ENCODE peak calls at places on chromosomes 2 and 18, in five cellular contexts. O is HCT116, H is transverse colon, V is K562, J is heart left ventricle. G is an unnamed sample.

GRCh38 chr2:161112885-161113284 is 47.3 kb upstream of the TANK start:
- DNase-seq in O (no peak), H (no peak), V (no peak), J (no peak), G (no peak)

GRCh38 chr2:239040152-239040761 is 192.4 kb downstream of the TWIST2 start:
- DNase-seq in O (no peak), H (no peak), V (no peak), J (peak; percentile 19), G (no peak)

GRCh38 chr2:211729433-211729832 is 809.2 kb downstream of the ERBB4 start:
- DNase-seq in O (no peak), H (no peak), V (no peak), J (no peak), G (no peak)

GRCh38 chr2:215425021-215425782 is 10.7 kb downstream of the FN1 start:
- DNase-seq in O (no peak), H (no peak), V (no peak), J (no peak), G (no peak)

GRCh38 chr18:74283255-74283554 is 8.6 kb downstream of the CYB5A start:
- DNase-seq in O (no peak), H (no peak), V (no peak), J (no peak), G (no peak)

GRCh38 chr2:27573452-27573851 is 9.4 kb upstream of the ZNF512 start:
- DNase-seq in O (no peak), H (no peak), V (no peak), J (no peak), G (no peak)

GRCh38 chr2:239062743-239063142 is 214.9 kb downstream of the TWIST2 start:
- DNase-seq in O (no peak), H (no peak), V (no peak), J (no peak), G (no peak)

GRCh38 chr18:72704202-72704601 is 160.1 kb upstream of the CBLN2 start:
- DNase-seq in O (no peak), H (no peak), V (no peak), J (no peak), G (no peak)

GRCh38 chr2:22970991-22971390 is 414.0 kb upstream of the KLHL29 start:
- DNase-seq in O (no peak), H (no peak), V (no peak), J (no peak), G (no peak)

GRCh38 chr18:29496276-29496675 is 1319.3 kb upstream of the CDH2 start:
- DNase-seq in O (no peak), H (no peak), V (no peak), J (no peak), G (no peak)

GRCh38 chr2:70073493-70073892 is 13.8 kb upstream of the PCBP1 start:
- DNase-seq in O (no peak), H (no peak), V (no peak), J (no peak), G (no peak)

GRCh38 chr2:70069049-70069448 is 18.2 kb upstream of the PCBP1 start:
- DNase-seq in O (no peak), H (peak; percentile 70), V (no peak), J (no peak), G (peak; percentile 48)

GRCh38 chr2:70068119-70068518 is 19.2 kb upstream of the PCBP1 start:
- DNase-seq in O (no peak), H (no peak), V (no peak), J (no peak), G (no peak)

DNA sequence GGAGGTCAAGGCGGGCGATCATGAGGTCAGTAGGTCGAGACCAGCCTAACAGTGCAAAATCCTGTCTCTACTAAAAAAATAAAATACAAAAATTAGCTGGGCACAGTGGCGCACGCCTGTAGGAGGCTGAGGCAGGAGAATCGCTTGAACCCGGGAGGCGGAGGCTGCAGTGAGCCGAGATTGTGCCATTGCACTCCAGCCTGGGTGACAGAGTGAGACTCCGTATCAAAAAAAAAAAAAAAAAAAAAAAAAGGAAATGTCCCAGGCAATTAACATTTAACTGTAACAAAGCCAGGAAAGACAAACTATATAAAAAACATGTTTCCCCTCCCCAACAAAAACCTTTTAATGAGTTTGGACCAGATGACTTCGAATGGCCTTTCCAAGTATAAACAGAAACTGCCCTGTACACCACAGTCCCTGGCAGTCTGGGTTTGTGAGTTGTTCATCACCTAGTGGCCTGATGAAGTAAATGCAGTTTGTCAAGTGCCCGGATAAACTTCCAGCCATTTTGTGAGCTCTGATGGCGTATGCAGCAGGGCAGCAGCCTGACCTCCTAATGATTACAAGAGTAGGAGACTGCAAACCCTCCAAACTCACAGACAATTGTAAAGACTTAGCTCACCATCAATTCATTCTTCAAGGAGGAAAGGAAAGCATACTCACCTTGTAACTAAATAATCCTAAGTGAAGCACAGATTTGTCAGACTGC is 16.6 kb upstream of the PCBP1 start:
- DNase-seq in O (peak; percentile 69), H (peak; percentile 71), V (peak; percentile 84), J (peak; percentile 60), G (peak; percentile 68)
- TF ChIP-seq POLR2A in O (no peak), H (no peak), V (no peak), J (no peak), G (no peak)

DNA sequence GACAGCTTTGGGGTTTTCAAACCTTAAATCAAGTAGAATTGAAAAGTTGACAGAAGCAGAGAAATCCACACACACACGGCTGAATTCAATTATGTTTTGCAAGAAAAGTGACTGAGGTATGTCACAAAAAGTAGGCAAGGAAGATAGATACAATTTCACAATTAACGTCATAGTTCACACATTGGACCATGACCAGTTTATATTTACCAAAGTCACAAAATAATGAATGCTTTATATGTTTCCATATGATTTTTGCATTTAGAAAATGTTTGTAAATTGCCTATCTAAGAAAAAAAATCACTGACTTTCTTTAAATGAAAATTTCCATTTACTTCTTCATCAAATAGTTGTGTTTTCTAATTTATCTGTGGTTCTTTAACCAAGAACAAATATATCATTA is 29.4 kb upstream of the ZNF516 start:
- DNase-seq in O (no peak), H (no peak), V (no peak), J (no peak), G (no peak)
- H3K4me3 ChIP-seq in O (no peak overlapping the region), H (no peak overlapping the region), V (no peak overlapping the region), J (no peak overlapping the region), G (no peak overlapping the region)

GRCh38 chr2:176159678-176160250 is 2.7 kb downstream of the HOXD3 start:
- DNase-seq in O (no peak), H (no peak), V (no peak), J (no peak), G (no peak)
- TF ChIP-seq POLR2A in O (no peak), H (no peak), V (no peak), J (no peak), G (no peak)

GRCh38 chr2:105576050-105576439 is 168.7 kb upstream of the NCK2 start:
- DNase-seq in O (no peak), H (no peak), V (no peak), J (no peak), G (no peak)

GRCh38 chr2:105578166-105578565 is 166.5 kb upstream of the NCK2 start:
- DNase-seq in O (no peak), H (peak; percentile 27), V (no peak), J (no peak), G (no peak)

GRCh38 chr2:105575626-105576025 is 169.1 kb upstream of the NCK2 start:
- DNase-seq in O (no peak), H (no peak), V (no peak), J (no peak), G (no peak)

GRCh38 chr2:105576440-105577241 is 168.1 kb upstream of the NCK2 start:
- DNase-seq in O (peak; percentile 16), H (no peak), V (peak; percentile 38), J (peak; percentile 44), G (no peak)

DNA sequence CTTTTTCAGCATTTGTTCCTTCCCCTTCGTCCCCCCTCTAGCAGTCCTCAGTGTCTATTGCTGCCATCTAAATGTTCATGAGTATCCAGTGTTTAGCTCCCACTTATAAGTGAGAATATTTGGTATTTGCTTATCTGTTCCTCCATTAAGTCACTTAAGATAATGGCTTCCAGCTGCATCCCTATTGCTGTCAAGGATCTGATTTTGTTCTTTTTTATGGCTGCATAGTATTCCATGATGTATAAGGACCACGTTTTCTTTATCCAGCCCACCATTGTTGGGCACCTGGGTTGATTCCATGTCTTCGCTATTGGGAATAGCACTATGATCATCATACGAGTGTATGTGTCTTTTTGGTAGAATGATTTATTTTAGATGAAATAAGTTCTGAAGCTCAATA is 166.9 kb upstream of the NCK2 start:
- DNase-seq in O (no peak), H (no peak), V (no peak), J (no peak), G (no peak)
- H3K4me3 ChIP-seq in O (no peak overlapping the region), H (no peak overlapping the region), V (no peak overlapping the region), J (no peak overlapping the region), G (no peak overlapping the region)

GRCh38 chr18:46067431-46068007 is 4.5 kb downstream of the PSTPIP2 start:
- DNase-seq in O (peak; percentile 43), H (no peak), V (peak; percentile 42), J (no peak), G (no peak)
- TF ChIP-seq POLR2A in O (no peak), H (no peak), V (no peak), J (no peak), G (no peak)

GRCh38 chr2:154697422-154698237 is 865 bp upstream of the KCNJ3 start:
- DNase-seq in O (no peak), H (peak; percentile 14), V (no peak), J (no peak), G (peak; percentile 48)
- H3K4me3 ChIP-seq in O (no peak overlapping the region), H (peak overlapping the region; percentile 45), V (no peak overlapping the region), J (peak overlapping the region; percentile 58), G (peak overlapping the region; percentile 48)

GRCh38 chr2:11496311-11496710 is 30.4 kb upstream of the E2F6 start:
- DNase-seq in O (no peak), H (no peak), V (no peak), J (no peak), G (no peak)

GRCh38 chr2:11498126-11498473 is 32.1 kb upstream of the E2F6 start:
- DNase-seq in O (no peak), H (no peak), V (no peak), J (no peak), G (no peak)

GRCh38 chr2:11499081-11499743 is 33.3 kb upstream of the E2F6 start:
- DNase-seq in O (no peak), H (no peak), V (no peak), J (no peak), G (no peak)

GRCh38 chr2:11500702-11501303 is 33.0 kb upstream of the GREB1 start:
- DNase-seq in O (no peak), H (no peak), V (no peak), J (no peak), G (no peak)

DNA sequence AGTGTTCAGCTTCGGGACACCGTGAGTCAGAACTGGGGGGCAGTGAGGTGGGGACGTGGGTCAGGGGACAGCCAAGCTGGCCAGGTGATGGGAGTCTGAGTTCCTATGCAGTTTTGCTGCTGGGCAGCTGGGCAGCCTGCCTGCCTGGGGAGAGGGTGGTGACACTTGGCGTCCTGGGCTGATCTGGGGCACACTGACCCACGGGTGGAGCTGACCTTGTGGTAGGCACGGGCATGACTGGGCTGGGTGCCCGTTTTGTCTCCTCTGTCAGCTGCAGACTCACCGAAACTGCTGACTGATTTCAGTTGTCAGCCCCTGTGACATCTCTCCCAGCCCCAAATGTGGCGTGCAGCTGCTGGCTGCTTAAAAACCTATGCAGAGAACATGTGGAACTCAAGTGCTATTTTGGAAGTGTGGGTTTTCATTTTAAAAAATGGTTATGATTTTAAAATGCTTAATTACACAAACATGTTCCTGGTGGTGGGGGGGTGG is 32.6 kb upstream of the E2F6 start:
- DNase-seq in O (no peak), H (peak; percentile 73), V (no peak), J (peak; percentile 94), G (peak; percentile 81)
- TF ChIP-seq POLR2A in O (no peak), H (no peak), V (no peak), J (peak; percentile 26), G (no peak)

G was measured in stomach.